ENCODE peak calls at places on chromosomes 7 and 10, in seven cellular contexts. One of them, this sample, is unnamed.

GRCh38 chr10:79084012-79084971 is 15.5 kb downstream of the ZMIZ1 start:
- DNase-seq in stomach: peak; percentile 93
- DNase-seq in astrocyte of the spinal cord: peak; percentile 82
- DNase-seq in IMR-90: peak; percentile 83
- DNase-seq in B cell: no peak
- DNase-seq in neural crest cell: peak; percentile 11
- DNase-seq in psoas muscle: peak; percentile 97
- DNase-seq in this sample: peak; percentile 22

GRCh38 chr10:128943111-128943510 is 523.9 kb upstream of the MGMT start:
- DNase-seq in stomach: no peak
- DNase-seq in astrocyte of the spinal cord: no peak
- DNase-seq in IMR-90: no peak
- DNase-seq in B cell: no peak
- DNase-seq in neural crest cell: no peak
- DNase-seq in psoas muscle: no peak
- DNase-seq in this sample: no peak

GRCh38 chr10:115772606-115773005 is 500.4 kb downstream of the GFRA1 start:
- DNase-seq in stomach: no peak
- DNase-seq in astrocyte of the spinal cord: peak; percentile 81
- DNase-seq in IMR-90: peak; percentile 90
- DNase-seq in B cell: no peak
- DNase-seq in neural crest cell: no peak
- DNase-seq in psoas muscle: no peak
- DNase-seq in this sample: no peak

GRCh38 chr10:96496281-96496925 is 17.3 kb downstream of the TLL2 start:
- DNase-seq in stomach: no peak
- DNase-seq in astrocyte of the spinal cord: peak; percentile 36
- DNase-seq in IMR-90: peak; percentile 35
- DNase-seq in B cell: no peak
- DNase-seq in neural crest cell: peak; percentile 33
- DNase-seq in psoas muscle: no peak
- DNase-seq in this sample: peak; percentile 29

GRCh38 chr7:1851731-1852531 is 181.9 kb downstream of the ELFN1 start:
- DNase-seq in stomach: peak; percentile 72
- DNase-seq in astrocyte of the spinal cord: no peak
- DNase-seq in IMR-90: no peak
- DNase-seq in B cell: no peak
- DNase-seq in neural crest cell: no peak
- DNase-seq in psoas muscle: peak; percentile 60
- DNase-seq in this sample: no peak

GRCh38 chr10:126062132-126063032 is 166.0 kb downstream of the FANK1 start:
- DNase-seq in stomach: peak; percentile 51
- DNase-seq in astrocyte of the spinal cord: peak; percentile 98
- DNase-seq in IMR-90: peak; percentile 98
- DNase-seq in B cell: no peak
- DNase-seq in neural crest cell: no peak
- DNase-seq in psoas muscle: peak; percentile 93
- DNase-seq in this sample: no peak

GRCh38 chr10:230758-231157 is 95.5 kb downstream of the ZMYND11 start:
- DNase-seq in stomach: no peak
- DNase-seq in astrocyte of the spinal cord: no peak
- DNase-seq in IMR-90: no peak
- DNase-seq in B cell: no peak
- DNase-seq in neural crest cell: no peak
- DNase-seq in psoas muscle: no peak
- DNase-seq in this sample: no peak

GRCh38 chr10:11918384-11918783 is 95.2 kb downstream of the PROSER2 start:
- DNase-seq in stomach: no peak
- DNase-seq in astrocyte of the spinal cord: no peak
- DNase-seq in IMR-90: no peak
- DNase-seq in B cell: peak; percentile 18
- DNase-seq in neural crest cell: no peak
- DNase-seq in psoas muscle: no peak
- DNase-seq in this sample: no peak

GRCh38 chr7:92831716-92832622 is 4.4 kb downstream of the CDK6 start:
- DNase-seq in stomach: no peak
- DNase-seq in astrocyte of the spinal cord: peak; percentile 87
- DNase-seq in IMR-90: peak; percentile 96
- DNase-seq in B cell: no peak
- DNase-seq in neural crest cell: no peak
- DNase-seq in psoas muscle: no peak
- DNase-seq in this sample: no peak

DNA sequence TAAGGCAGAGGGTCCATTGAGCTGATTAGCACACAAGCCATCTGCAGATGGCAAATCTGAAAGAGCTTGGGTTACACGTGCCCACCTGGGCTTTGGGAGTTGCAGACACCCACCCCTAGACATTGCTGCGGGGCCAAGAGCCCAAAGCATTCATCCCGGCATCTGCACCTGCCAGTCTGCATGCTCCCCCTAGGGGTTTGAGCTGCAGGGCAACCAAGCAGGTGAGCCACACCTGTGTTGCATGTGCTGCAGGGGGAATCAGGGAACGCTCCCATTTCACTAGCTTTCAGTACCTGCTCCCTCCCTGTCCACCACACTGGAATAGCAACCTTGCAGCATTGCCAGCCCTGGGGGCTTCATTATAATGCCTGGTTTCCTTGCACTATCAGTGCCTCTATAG is 21.1 kb downstream of the C7orf33 start:
- DNase-seq in stomach: no peak
- DNase-seq in astrocyte of the spinal cord: no peak
- DNase-seq in IMR-90: no peak
- DNase-seq in B cell: no peak
- DNase-seq in neural crest cell: no peak
- DNase-seq in psoas muscle: no peak
- DNase-seq in this sample: no peak
- TF ChIP-seq CTCF in stomach: no peak
- TF ChIP-seq CTCF in astrocyte of the spinal cord: no peak
- TF ChIP-seq CTCF in IMR-90: no peak
- TF ChIP-seq CTCF in B cell: no peak
- TF ChIP-seq CTCF in neural crest cell: no peak
- TF ChIP-seq CTCF in psoas muscle: no peak
- TF ChIP-seq CTCF in this sample: peak; percentile 11

DNA sequence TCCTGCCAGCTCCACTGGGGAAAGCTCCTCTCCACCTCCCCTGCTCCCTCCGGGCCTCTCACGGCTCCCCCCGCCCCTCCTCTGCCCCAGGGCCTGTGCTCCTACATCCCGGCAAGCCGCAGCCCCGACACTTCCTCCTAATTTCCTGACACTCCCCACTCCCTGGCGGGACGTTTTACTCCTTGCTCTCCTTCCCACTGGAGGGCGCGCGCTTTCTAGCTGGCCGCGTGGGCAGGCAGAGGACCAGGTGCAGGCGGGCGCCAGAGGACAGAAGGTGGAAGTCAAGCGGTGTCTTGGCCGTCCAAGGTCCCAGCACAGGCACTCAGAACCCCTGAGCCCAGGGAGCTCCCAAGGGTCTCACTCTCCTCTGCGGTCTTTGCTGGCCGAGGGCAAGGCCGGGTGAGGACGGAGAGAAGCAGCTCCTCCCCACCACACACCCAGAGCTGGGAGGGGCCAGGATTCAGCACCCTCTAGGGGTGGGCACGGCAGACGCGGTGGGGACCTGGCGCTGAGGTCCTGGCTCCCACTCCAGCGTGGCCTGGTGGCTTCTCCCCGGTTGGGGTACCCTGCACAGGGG is 19.1 kb downstream of the ADAM8 start:
- DNase-seq in stomach: peak; percentile 86
- DNase-seq in astrocyte of the spinal cord: peak; percentile 26
- DNase-seq in IMR-90: no peak
- DNase-seq in B cell: peak; percentile 52
- DNase-seq in neural crest cell: no peak
- DNase-seq in psoas muscle: peak; percentile 75
- DNase-seq in this sample: peak; percentile 44
- TF ChIP-seq CTCF in stomach: peak; percentile 54
- TF ChIP-seq CTCF in astrocyte of the spinal cord: peak; percentile 46
- TF ChIP-seq CTCF in IMR-90: no peak
- TF ChIP-seq CTCF in B cell: no peak
- TF ChIP-seq CTCF in neural crest cell: peak; percentile 44
- TF ChIP-seq CTCF in psoas muscle: peak; percentile 30
- TF ChIP-seq CTCF in this sample: peak; percentile 27

DNA sequence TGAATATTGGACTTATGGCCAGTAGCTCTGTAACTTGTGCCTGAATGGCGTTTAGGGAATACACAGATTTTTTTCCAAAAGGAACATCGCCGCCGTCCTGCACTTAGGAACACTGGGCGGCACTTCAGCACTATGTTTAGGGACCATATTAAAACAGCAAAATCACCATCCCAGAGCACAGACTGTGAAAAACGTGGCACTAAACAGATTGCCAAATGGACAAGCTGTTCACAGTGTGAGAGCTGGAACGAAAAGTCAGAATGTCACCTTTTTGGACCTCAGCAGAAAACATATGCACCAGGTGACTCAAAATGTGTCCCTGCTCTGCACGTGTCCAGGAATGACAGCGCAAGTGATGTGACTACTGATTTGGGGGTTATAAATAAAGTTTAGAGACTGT is 87.9 kb downstream of the ODAD2 start:
- DNase-seq in stomach: no peak
- DNase-seq in astrocyte of the spinal cord: no peak
- DNase-seq in IMR-90: no peak
- DNase-seq in B cell: no peak
- DNase-seq in neural crest cell: no peak
- DNase-seq in psoas muscle: no peak
- DNase-seq in this sample: no peak
- TF ChIP-seq CTCF in stomach: no peak
- TF ChIP-seq CTCF in astrocyte of the spinal cord: no peak
- TF ChIP-seq CTCF in IMR-90: no peak
- TF ChIP-seq CTCF in B cell: no peak
- TF ChIP-seq CTCF in neural crest cell: no peak
- TF ChIP-seq CTCF in psoas muscle: no peak
- TF ChIP-seq CTCF in this sample: no peak

GRCh38 chr7:22731781-22732180 is 4.8 kb downstream of the IL6 start:
- DNase-seq in stomach: no peak
- DNase-seq in astrocyte of the spinal cord: no peak
- DNase-seq in IMR-90: peak; percentile 11
- DNase-seq in B cell: no peak
- DNase-seq in neural crest cell: no peak
- DNase-seq in psoas muscle: no peak
- DNase-seq in this sample: no peak

GRCh38 chr7:22733761-22734160 is 6.8 kb downstream of the IL6 start:
- DNase-seq in stomach: no peak
- DNase-seq in astrocyte of the spinal cord: no peak
- DNase-seq in IMR-90: no peak
- DNase-seq in B cell: no peak
- DNase-seq in neural crest cell: no peak
- DNase-seq in psoas muscle: no peak
- DNase-seq in this sample: no peak

GRCh38 chr7:22730921-22731654 is 4.1 kb downstream of the IL6 start:
- DNase-seq in stomach: no peak
- DNase-seq in astrocyte of the spinal cord: peak; percentile 89
- DNase-seq in IMR-90: peak; percentile 76
- DNase-seq in B cell: no peak
- DNase-seq in neural crest cell: no peak
- DNase-seq in psoas muscle: no peak
- DNase-seq in this sample: peak; percentile 14

GRCh38 chr7:22729180-22729579 is 2.2 kb downstream of the IL6 start:
- DNase-seq in stomach: no peak
- DNase-seq in astrocyte of the spinal cord: no peak
- DNase-seq in IMR-90: peak; percentile 18
- DNase-seq in B cell: no peak
- DNase-seq in neural crest cell: no peak
- DNase-seq in psoas muscle: no peak
- DNase-seq in this sample: no peak

GRCh38 chr7:22732556-22733126 is 5.6 kb downstream of the IL6 start:
- DNase-seq in stomach: no peak
- DNase-seq in astrocyte of the spinal cord: peak; percentile 25
- DNase-seq in IMR-90: peak; percentile 45
- DNase-seq in B cell: no peak
- DNase-seq in neural crest cell: no peak
- DNase-seq in psoas muscle: no peak
- DNase-seq in this sample: no peak
- TF ChIP-seq CTCF in stomach: peak; percentile 9
- TF ChIP-seq CTCF in astrocyte of the spinal cord: peak; percentile 47
- TF ChIP-seq CTCF in IMR-90: peak; percentile 32
- TF ChIP-seq CTCF in B cell: peak; percentile 61
- TF ChIP-seq CTCF in neural crest cell: no peak
- TF ChIP-seq CTCF in psoas muscle: peak; percentile 8
- TF ChIP-seq CTCF in this sample: peak; percentile 15

GRCh38 chr7:50595538-50596102 is 30.4 kb upstream of the DDC start:
- DNase-seq in stomach: no peak
- DNase-seq in astrocyte of the spinal cord: peak; percentile 46
- DNase-seq in IMR-90: peak; percentile 34
- DNase-seq in B cell: no peak
- DNase-seq in neural crest cell: peak; percentile 23
- DNase-seq in psoas muscle: no peak
- DNase-seq in this sample: peak; percentile 32
- TF ChIP-seq CTCF in stomach: peak; percentile 33
- TF ChIP-seq CTCF in astrocyte of the spinal cord: peak; percentile 73
- TF ChIP-seq CTCF in IMR-90: peak; percentile 31
- TF ChIP-seq CTCF in B cell: no peak
- TF ChIP-seq CTCF in neural crest cell: peak; percentile 53
- TF ChIP-seq CTCF in psoas muscle: peak; percentile 40
- TF ChIP-seq CTCF in this sample: no peak

GRCh38 chr7:141362580-141363435 is 188.4 kb upstream of the AGK start:
- DNase-seq in stomach: no peak
- DNase-seq in astrocyte of the spinal cord: peak; percentile 88
- DNase-seq in IMR-90: peak; percentile 29
- DNase-seq in B cell: no peak
- DNase-seq in neural crest cell: no peak
- DNase-seq in psoas muscle: no peak
- DNase-seq in this sample: no peak
- TF ChIP-seq CTCF in stomach: no peak
- TF ChIP-seq CTCF in astrocyte of the spinal cord: no peak
- TF ChIP-seq CTCF in IMR-90: no peak
- TF ChIP-seq CTCF in B cell: no peak
- TF ChIP-seq CTCF in neural crest cell: no peak
- TF ChIP-seq CTCF in psoas muscle: no peak
- TF ChIP-seq CTCF in this sample: no peak

GRCh38 chr7:26860361-26860760 is 4.0 kb downstream of the SKAP2 start:
- DNase-seq in stomach: no peak
- DNase-seq in astrocyte of the spinal cord: no peak
- DNase-seq in IMR-90: no peak
- DNase-seq in B cell: no peak
- DNase-seq in neural crest cell: no peak
- DNase-seq in psoas muscle: no peak
- DNase-seq in this sample: no peak
- TF ChIP-seq CTCF in stomach: no peak
- TF ChIP-seq CTCF in astrocyte of the spinal cord: no peak
- TF ChIP-seq CTCF in IMR-90: no peak
- TF ChIP-seq CTCF in B cell: no peak
- TF ChIP-seq CTCF in neural crest cell: no peak
- TF ChIP-seq CTCF in psoas muscle: no peak
- TF ChIP-seq CTCF in this sample: no peak

DNA sequence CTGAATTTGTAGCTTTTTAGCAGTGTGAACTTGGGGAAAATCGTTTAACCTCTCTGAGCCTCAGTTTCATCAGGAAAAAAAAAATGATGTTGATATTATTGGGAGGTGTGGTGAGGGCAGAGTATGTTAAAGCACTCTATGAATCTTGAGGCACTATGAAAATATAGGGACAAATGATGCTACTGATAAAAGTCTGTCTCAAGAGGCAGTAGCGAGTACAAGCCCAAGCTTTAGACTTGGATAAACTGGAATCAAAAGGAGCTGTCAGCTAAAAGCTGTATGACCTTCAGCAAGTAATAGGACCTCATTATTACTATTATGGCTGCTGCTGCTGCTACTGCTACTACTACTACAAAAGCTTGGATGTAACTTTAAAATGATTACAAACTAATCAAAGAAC is 8.4 kb downstream of the ZNF277 start:
- DNase-seq in stomach: no peak
- DNase-seq in astrocyte of the spinal cord: no peak
- DNase-seq in IMR-90: no peak
- DNase-seq in B cell: no peak
- DNase-seq in neural crest cell: no peak
- DNase-seq in psoas muscle: no peak
- DNase-seq in this sample: no peak
- TF ChIP-seq CTCF in stomach: no peak
- TF ChIP-seq CTCF in astrocyte of the spinal cord: no peak
- TF ChIP-seq CTCF in IMR-90: no peak
- TF ChIP-seq CTCF in B cell: no peak
- TF ChIP-seq CTCF in neural crest cell: no peak
- TF ChIP-seq CTCF in psoas muscle: no peak
- TF ChIP-seq CTCF in this sample: no peak

GRCh38 chr7:67377939-67378862 is 381.6 kb downstream of the TYW1 start:
- DNase-seq in stomach: peak; percentile 61
- DNase-seq in astrocyte of the spinal cord: peak; percentile 54
- DNase-seq in IMR-90: peak; percentile 61
- DNase-seq in B cell: peak; percentile 58
- DNase-seq in neural crest cell: peak; percentile 83
- DNase-seq in psoas muscle: peak; percentile 75
- DNase-seq in this sample: peak; percentile 67
- TF ChIP-seq CTCF in stomach: peak; percentile 59
- TF ChIP-seq CTCF in astrocyte of the spinal cord: peak; percentile 84
- TF ChIP-seq CTCF in IMR-90: peak; percentile 63
- TF ChIP-seq CTCF in B cell: peak; percentile 82
- TF ChIP-seq CTCF in neural crest cell: peak; percentile 91
- TF ChIP-seq CTCF in psoas muscle: peak; percentile 75
- TF ChIP-seq CTCF in this sample: peak; percentile 84

This sample was measured in activated CD8-positive, alpha-beta T cell treated with anti-CD3 and anti-CD28 coated beads for 36 hours.